ENCODE peak calls at places on chromosomes 7 and 10, in six cellular contexts. N is amniotic epithelial cell, I is fibroblast of the conjunctiva, X is GM23248, K is ELR, B is hepatocyte. H is an unnamed sample.
A peak's percentile ranks its signal among the peaks of the same experiment; 100 is the strongest.

GRCh38 chr7:48411619-48412018 is 240.4 kb downstream of the ABCA13 start:
- DNase-seq in N (no peak), I (no peak), X (no peak), K (no peak), B (no peak), H (no peak)

GRCh38 chr10:113022265-113022664 is 72.2 kb downstream of the TCF7L2 start:
- DNase-seq in N (no peak), I (no peak), X (no peak), K (no peak), B (no peak), H (no peak)

GRCh38 chr7:112744818-112745217 is 45.4 kb downstream of the TMEM168 start:
- DNase-seq in N (peak; percentile 16), I (no peak), X (peak; percentile 9), K (no peak), B (no peak), H (no peak)

GRCh38 chr10:102400598-102401321 is 5.3 kb downstream of the NFKB2 start:
- DNase-seq in N (no peak), I (no peak), X (no peak), K (no peak), B (no peak), H (no peak)

GRCh38 chr7:127158659-127159058 is 94.1 kb downstream of the GRM8 start:
- DNase-seq in N (no peak), I (no peak), X (peak; percentile 0), K (peak; percentile 6), B (no peak), H (no peak)

GRCh38 chr7:73622909-73623797 is 1.2 kb downstream of the MLXIPL start:
- DNase-seq in N (no peak), I (no peak), X (peak; percentile 36), K (no peak), B (peak; percentile 57), H (no peak)

GRCh38 chr7:27940341-27940740 is 200.4 kb downstream of the TAX1BP1 start:
- DNase-seq in N (no peak), I (no peak), X (no peak), K (no peak), B (no peak), H (no peak)

GRCh38 chr7:3922175-3922635 is 621.2 kb downstream of the SDK1 start:
- DNase-seq in N (peak; percentile 96), I (peak; percentile 87), X (peak; percentile 66), K (peak; percentile 65), B (peak; percentile 89), H (peak; percentile 42)

GRCh38 chr10:71326464-71326881 is 7.4 kb downstream of the SLC29A3 start:
- DNase-seq in N (no peak), I (no peak), X (no peak), K (no peak), B (no peak), H (no peak)

GRCh38 chr7:150668472-150668911 is 17.0 kb upstream of the GIMAP2 start:
- DNase-seq in N (no peak), I (no peak), X (no peak), K (no peak), B (no peak), H (no peak)

GRCh38 chr10:102538811-102539210 is 35.0 kb downstream of the SUFU start:
- DNase-seq in N (no peak), I (no peak), X (no peak), K (no peak), B (no peak), H (no peak)

GRCh38 chr10:86046845-86047460 is 319.6 kb downstream of the GRID1 start:
- DNase-seq in N (no peak), I (no peak), X (no peak), K (no peak), B (no peak), H (no peak)

GRCh38 chr10:23869548-23869947 is 339.4 kb upstream of the KIAA1217 start:
- DNase-seq in N (no peak), I (no peak), X (no peak), K (no peak), B (no peak), H (no peak)

GRCh38 chr7:112864380-112864779 is 74.2 kb upstream of the TMEM168 start:
- DNase-seq in N (no peak), I (no peak), X (no peak), K (no peak), B (no peak), H (no peak)

GRCh38 chr7:148699024-148699771 is 495 bp downstream of the CUL1 start:
- DNase-seq in N (peak; percentile 49), I (no peak), X (peak; percentile 91), K (peak; percentile 69), B (peak; percentile 81), H (peak; percentile 47)

GRCh38 chr7:140229591-140230516 is 53.1 kb upstream of the KDM7A start:
- DNase-seq in N (no peak), I (no peak), X (no peak), K (no peak), B (no peak), H (no peak)

GRCh38 chr7:37117261-37117660 is 331.4 kb downstream of the ELMO1 start:
- DNase-seq in N (no peak), I (no peak), X (no peak), K (no peak), B (no peak), H (no peak)

GRCh38 chr7:29987083-29987482 is 2.5 kb downstream of the SCRN1 start:
- DNase-seq in N (peak; percentile 53), I (no peak), X (peak; percentile 55), K (peak; percentile 80), B (peak; percentile 19), H (peak; percentile 35)

GRCh38 chr10:132163278-132163765 is 23.4 kb upstream of the DPYSL4 start:
- DNase-seq in N (no peak), I (no peak), X (peak; percentile 51), K (peak; percentile 30), B (no peak), H (no peak)

GRCh38 chr10:11874568-11875182 is 51.5 kb downstream of the PROSER2 start:
- DNase-seq in N (peak; percentile 95), I (no peak), X (no peak), K (peak; percentile 11), B (peak; percentile 88), H (no peak)

GRCh38 chr7:74362262-74362661 is 73.1 kb downstream of the CLIP2 start:
- DNase-seq in N (no peak), I (no peak), X (peak; percentile 41), K (no peak), B (no peak), H (no peak)